ENCODE peak calls at places on chromosomes 11 and 22, in six cellular contexts. One of them, this sample, is unnamed.
A peak's percentile ranks its signal among the peaks of the same experiment; 100 is the strongest.

GRCh38 chr11:35276396-35276795 is 137.4 kb downstream of the CD44 start:
- DNase-seq in left ventricle myocardium inferior: no peak
- DNase-seq in neural progenitor cell: no peak
- DNase-seq in CD8-positive, alpha-beta T cell: no peak
- DNase-seq in GM12865: peak; percentile 13
- DNase-seq in mucosa of descending colon: no peak
- DNase-seq in this sample: peak; percentile 40

GRCh38 chr11:2901854-2902783 is 16.5 kb upstream of the CDKN1C start:
- DNase-seq in left ventricle myocardium inferior: peak; percentile 95
- DNase-seq in mucosa of descending colon: peak; percentile 100
- DNase-seq in neural progenitor cell: peak; percentile 94
- DNase-seq in CD8-positive, alpha-beta T cell: peak; percentile 72
- DNase-seq in GM12865: peak; percentile 96
- DNase-seq in this sample: peak; percentile 98

GRCh38 chr11:3020011-3020410 is 27.9 kb upstream of the NAP1L4 start:
- DNase-seq in mucosa of descending colon: no peak
- DNase-seq in left ventricle myocardium inferior: no peak
- DNase-seq in GM12865: no peak
- DNase-seq in CD8-positive, alpha-beta T cell: no peak
- DNase-seq in neural progenitor cell: no peak
- DNase-seq in this sample: no peak

GRCh38 chr11:115776916-115777315 is 272.7 kb upstream of the CADM1 start:
- DNase-seq in mucosa of descending colon: no peak
- DNase-seq in GM12865: no peak
- DNase-seq in CD8-positive, alpha-beta T cell: no peak
- DNase-seq in neural progenitor cell: no peak
- DNase-seq in left ventricle myocardium inferior: peak; percentile 45
- DNase-seq in this sample: no peak

GRCh38 chr22:50470491-50470890 is 4.3 kb downstream of the SBF1 start:
- DNase-seq in CD8-positive, alpha-beta T cell: no peak
- DNase-seq in GM12865: peak; percentile 53
- DNase-seq in neural progenitor cell: no peak
- DNase-seq in left ventricle myocardium inferior: no peak
- DNase-seq in mucosa of descending colon: peak; percentile 83
- DNase-seq in this sample: no peak

GRCh38 chr11:29914203-29914930 is 102.5 kb downstream of the KCNA4 start:
- DNase-seq in mucosa of descending colon: no peak
- DNase-seq in GM12865: no peak
- DNase-seq in CD8-positive, alpha-beta T cell: no peak
- DNase-seq in left ventricle myocardium inferior: no peak
- DNase-seq in neural progenitor cell: no peak
- DNase-seq in this sample: no peak

GRCh38 chr11:10478066-10478465 is 23.0 kb downstream of the AMPD3 start:
- DNase-seq in left ventricle myocardium inferior: no peak
- DNase-seq in GM12865: no peak
- DNase-seq in CD8-positive, alpha-beta T cell: no peak
- DNase-seq in mucosa of descending colon: no peak
- DNase-seq in neural progenitor cell: no peak
- DNase-seq in this sample: no peak

GRCh38 chr22:25110846-25111578 is 88.6 kb upstream of the CRYBB3 start:
- DNase-seq in left ventricle myocardium inferior: peak; percentile 31
- DNase-seq in neural progenitor cell: peak; percentile 91
- DNase-seq in mucosa of descending colon: peak; percentile 85
- DNase-seq in CD8-positive, alpha-beta T cell: peak; percentile 22
- DNase-seq in GM12865: peak; percentile 60
- DNase-seq in this sample: peak; percentile 83

GRCh38 chr22:20430641-20431519 is 6.7 kb downstream of the SCARF2 start:
- DNase-seq in mucosa of descending colon: peak; percentile 66
- DNase-seq in left ventricle myocardium inferior: peak; percentile 36
- DNase-seq in GM12865: peak; percentile 76
- DNase-seq in neural progenitor cell: peak; percentile 93
- DNase-seq in CD8-positive, alpha-beta T cell: peak; percentile 33
- DNase-seq in this sample: peak; percentile 54
- TF ChIP-seq CTCF in mucosa of descending colon: no peak
- TF ChIP-seq CTCF in left ventricle myocardium inferior: peak; percentile 49
- TF ChIP-seq CTCF in GM12865: peak; percentile 32
- TF ChIP-seq CTCF in neural progenitor cell: peak; percentile 54
- TF ChIP-seq CTCF in CD8-positive, alpha-beta T cell: peak; percentile 18
- TF ChIP-seq CTCF in this sample: no peak

GRCh38 chr22:48044484-48045060 is 1282.1 kb downstream of the TBC1D22A start:
- DNase-seq in left ventricle myocardium inferior: no peak
- DNase-seq in CD8-positive, alpha-beta T cell: no peak
- DNase-seq in mucosa of descending colon: no peak
- DNase-seq in GM12865: no peak
- DNase-seq in neural progenitor cell: no peak
- DNase-seq in this sample: peak; percentile 8
- TF ChIP-seq CTCF in left ventricle myocardium inferior: no peak
- TF ChIP-seq CTCF in CD8-positive, alpha-beta T cell: no peak
- TF ChIP-seq CTCF in mucosa of descending colon: no peak
- TF ChIP-seq CTCF in GM12865: no peak
- TF ChIP-seq CTCF in neural progenitor cell: no peak
- TF ChIP-seq CTCF in this sample: no peak

GRCh38 chr11:6876914-6877313 is 489 bp downstream of the OR10A4 start:
- DNase-seq in GM12865: peak; percentile 49
- DNase-seq in CD8-positive, alpha-beta T cell: no peak
- DNase-seq in left ventricle myocardium inferior: no peak
- DNase-seq in neural progenitor cell: no peak
- DNase-seq in mucosa of descending colon: no peak
- DNase-seq in this sample: no peak
- TF ChIP-seq CTCF in GM12865: no peak
- TF ChIP-seq CTCF in CD8-positive, alpha-beta T cell: no peak
- TF ChIP-seq CTCF in left ventricle myocardium inferior: no peak
- TF ChIP-seq CTCF in neural progenitor cell: no peak
- TF ChIP-seq CTCF in mucosa of descending colon: no peak
- TF ChIP-seq CTCF in this sample: no peak

DNA sequence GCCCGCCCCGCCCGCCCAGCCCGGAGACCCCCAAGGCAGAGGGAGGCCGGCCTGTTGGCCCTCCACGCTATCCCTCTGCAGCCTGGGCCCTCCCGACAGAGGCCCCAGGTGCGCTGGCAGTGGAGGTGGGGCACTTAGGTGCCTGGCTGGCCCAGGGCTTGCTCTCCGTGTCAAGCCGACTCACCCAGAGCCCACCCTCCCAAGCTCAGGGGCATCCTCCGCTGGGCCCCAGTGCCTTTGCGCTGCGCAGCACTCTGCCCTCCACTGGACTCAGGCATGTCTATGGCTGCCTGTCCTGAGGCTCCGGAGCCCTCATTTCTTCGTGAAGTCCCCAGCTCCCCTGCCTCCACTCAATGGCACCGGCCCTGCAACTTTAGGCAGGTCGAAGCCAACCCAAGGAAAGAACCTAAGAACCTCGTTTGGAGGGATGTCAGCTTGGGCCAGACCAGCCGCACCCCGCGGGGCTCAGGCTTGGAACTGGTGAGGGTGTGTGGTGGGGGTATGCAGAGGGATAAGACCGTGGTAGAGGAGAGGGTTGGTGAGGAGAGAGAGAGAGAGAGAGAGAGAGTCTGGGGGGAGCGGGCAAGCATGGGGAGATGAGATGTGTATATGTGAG is 6.1 kb downstream of the SMIM45 start:
- DNase-seq in mucosa of descending colon: no peak
- DNase-seq in GM12865: no peak
- DNase-seq in left ventricle myocardium inferior: no peak
- DNase-seq in CD8-positive, alpha-beta T cell: no peak
- DNase-seq in neural progenitor cell: no peak
- DNase-seq in this sample: no peak
- TF ChIP-seq CTCF in mucosa of descending colon: peak; percentile 22
- TF ChIP-seq CTCF in GM12865: no peak
- TF ChIP-seq CTCF in left ventricle myocardium inferior: peak; percentile 42
- TF ChIP-seq CTCF in CD8-positive, alpha-beta T cell: peak; percentile 53
- TF ChIP-seq CTCF in neural progenitor cell: no peak
- TF ChIP-seq CTCF in this sample: no peak

GRCh38 chr11:120985718-120986569 is 38.0 kb upstream of the TBCEL start:
- DNase-seq in neural progenitor cell: peak; percentile 85
- DNase-seq in mucosa of descending colon: peak; percentile 46
- DNase-seq in GM12865: peak; percentile 30
- DNase-seq in left ventricle myocardium inferior: peak; percentile 24
- DNase-seq in CD8-positive, alpha-beta T cell: peak; percentile 1
- DNase-seq in this sample: peak; percentile 49
- TF ChIP-seq CTCF in neural progenitor cell: peak; percentile 54
- TF ChIP-seq CTCF in mucosa of descending colon: no peak
- TF ChIP-seq CTCF in GM12865: peak; percentile 16
- TF ChIP-seq CTCF in left ventricle myocardium inferior: peak; percentile 52
- TF ChIP-seq CTCF in CD8-positive, alpha-beta T cell: peak; percentile 39
- TF ChIP-seq CTCF in this sample: no peak

GRCh38 chr11:93736129-93736528 is 5.2 kb downstream of the TAF1D start:
- DNase-seq in CD8-positive, alpha-beta T cell: no peak
- DNase-seq in neural progenitor cell: no peak
- DNase-seq in mucosa of descending colon: no peak
- DNase-seq in left ventricle myocardium inferior: no peak
- DNase-seq in GM12865: no peak
- DNase-seq in this sample: no peak

GRCh38 chr11:93733474-93733873 is 7.8 kb downstream of the TAF1D start:
- DNase-seq in left ventricle myocardium inferior: no peak
- DNase-seq in mucosa of descending colon: no peak
- DNase-seq in CD8-positive, alpha-beta T cell: no peak
- DNase-seq in GM12865: no peak
- DNase-seq in neural progenitor cell: no peak
- DNase-seq in this sample: no peak

GRCh38 chr11:93734427-93735222 is 6.7 kb downstream of the TAF1D start:
- DNase-seq in neural progenitor cell: no peak
- DNase-seq in GM12865: no peak
- DNase-seq in mucosa of descending colon: no peak
- DNase-seq in left ventricle myocardium inferior: no peak
- DNase-seq in CD8-positive, alpha-beta T cell: no peak
- DNase-seq in this sample: no peak

GRCh38 chr11:93737904-93738612 is 3.2 kb downstream of the TAF1D start:
- DNase-seq in left ventricle myocardium inferior: no peak
- DNase-seq in mucosa of descending colon: no peak
- DNase-seq in neural progenitor cell: no peak
- DNase-seq in CD8-positive, alpha-beta T cell: no peak
- DNase-seq in GM12865: peak; percentile 42
- DNase-seq in this sample: no peak

DNA sequence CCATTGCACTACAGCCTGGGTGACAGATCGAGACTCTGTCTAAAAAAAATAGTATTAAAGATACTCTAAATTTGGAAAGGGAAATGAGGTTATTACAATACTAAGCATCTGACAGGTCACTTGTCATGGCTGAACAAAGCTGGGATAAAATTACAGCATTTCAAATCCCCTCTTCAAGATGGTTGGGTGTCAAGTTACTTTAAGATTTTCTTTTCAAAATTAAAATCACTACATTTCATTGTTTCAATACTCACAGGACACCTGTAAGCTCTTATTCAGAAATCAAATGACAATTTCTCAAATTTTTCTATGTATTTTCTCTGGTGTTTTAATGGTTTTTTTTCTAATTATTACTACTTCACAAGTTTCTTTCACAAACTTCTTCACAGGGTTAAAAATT is 5.7 kb downstream of the TAF1D start:
- DNase-seq in GM12865: no peak
- DNase-seq in mucosa of descending colon: no peak
- DNase-seq in neural progenitor cell: no peak
- DNase-seq in CD8-positive, alpha-beta T cell: no peak
- DNase-seq in left ventricle myocardium inferior: no peak
- DNase-seq in this sample: no peak
- TF ChIP-seq CTCF in GM12865: no peak
- TF ChIP-seq CTCF in mucosa of descending colon: no peak
- TF ChIP-seq CTCF in neural progenitor cell: no peak
- TF ChIP-seq CTCF in CD8-positive, alpha-beta T cell: no peak
- TF ChIP-seq CTCF in left ventricle myocardium inferior: no peak
- TF ChIP-seq CTCF in this sample: no peak

DNA sequence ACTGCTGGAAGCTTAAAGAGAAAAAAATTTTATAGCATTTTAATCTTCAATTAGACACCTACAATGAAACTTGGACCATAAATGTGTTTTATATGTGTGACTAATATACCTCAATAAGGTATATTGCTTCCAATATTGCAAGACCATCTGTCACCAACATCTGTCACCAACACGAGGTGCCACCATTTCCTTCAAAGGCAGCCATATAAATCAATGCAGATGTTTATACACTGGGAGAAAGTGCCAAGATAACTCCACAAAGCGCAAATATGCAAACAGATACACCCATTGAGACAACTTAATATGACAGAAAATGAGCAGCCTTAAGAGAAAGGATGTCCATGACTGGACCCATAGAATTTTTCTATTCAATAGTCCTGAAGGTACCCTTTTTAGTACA is 12.7 kb downstream of the MPZL3 start:
- DNase-seq in mucosa of descending colon: no peak
- DNase-seq in GM12865: no peak
- DNase-seq in left ventricle myocardium inferior: no peak
- DNase-seq in CD8-positive, alpha-beta T cell: no peak
- DNase-seq in neural progenitor cell: no peak
- DNase-seq in this sample: no peak
- TF ChIP-seq CTCF in mucosa of descending colon: no peak
- TF ChIP-seq CTCF in GM12865: no peak
- TF ChIP-seq CTCF in left ventricle myocardium inferior: no peak
- TF ChIP-seq CTCF in CD8-positive, alpha-beta T cell: no peak
- TF ChIP-seq CTCF in neural progenitor cell: no peak
- TF ChIP-seq CTCF in this sample: no peak

GRCh38 chr11:64516226-64516625 is 74.8 kb upstream of the SLC22A12 start:
- DNase-seq in neural progenitor cell: no peak
- DNase-seq in GM12865: peak; percentile 12
- DNase-seq in CD8-positive, alpha-beta T cell: no peak
- DNase-seq in mucosa of descending colon: no peak
- DNase-seq in left ventricle myocardium inferior: no peak
- DNase-seq in this sample: no peak
- TF ChIP-seq CTCF in neural progenitor cell: peak; percentile 23
- TF ChIP-seq CTCF in GM12865: peak; percentile 24
- TF ChIP-seq CTCF in CD8-positive, alpha-beta T cell: no peak
- TF ChIP-seq CTCF in mucosa of descending colon: no peak
- TF ChIP-seq CTCF in left ventricle myocardium inferior: no peak
- TF ChIP-seq CTCF in this sample: no peak

GRCh38 chr11:9460322-9461067 is at the start of gene ZNF143:
- DNase-seq in mucosa of descending colon: peak; percentile 100
- DNase-seq in left ventricle myocardium inferior: peak; percentile 100
- DNase-seq in neural progenitor cell: peak; percentile 100
- DNase-seq in GM12865: peak; percentile 100
- DNase-seq in CD8-positive, alpha-beta T cell: peak; percentile 100
- DNase-seq in this sample: peak; percentile 100
- TF ChIP-seq CTCF in mucosa of descending colon: no peak
- TF ChIP-seq CTCF in left ventricle myocardium inferior: no peak
- TF ChIP-seq CTCF in neural progenitor cell: no peak
- TF ChIP-seq CTCF in GM12865: no peak
- TF ChIP-seq CTCF in CD8-positive, alpha-beta T cell: no peak
- TF ChIP-seq CTCF in this sample: no peak

DNA sequence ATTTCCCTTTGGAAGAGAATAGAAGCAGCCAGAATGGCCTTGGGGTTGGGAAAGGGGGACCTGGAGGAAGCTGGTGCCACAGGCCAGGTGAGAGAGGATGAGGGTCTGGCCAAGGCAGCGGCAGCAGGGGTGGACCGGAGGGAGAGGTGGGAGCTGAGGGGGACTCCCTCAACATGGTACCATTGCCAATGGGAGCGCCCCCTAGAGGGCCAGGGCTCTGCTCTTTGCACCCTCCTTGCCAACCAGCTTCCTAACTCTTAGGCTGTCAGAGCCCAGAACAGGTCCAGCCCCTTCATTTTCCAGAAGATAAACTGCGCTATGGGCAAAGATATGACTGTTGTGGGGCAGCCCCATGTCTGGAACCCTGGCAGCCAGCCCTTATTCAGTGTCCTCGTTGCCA is 185.0 kb downstream of the GRIK4 start:
- DNase-seq in CD8-positive, alpha-beta T cell: no peak
- DNase-seq in left ventricle myocardium inferior: no peak
- DNase-seq in mucosa of descending colon: no peak
- DNase-seq in GM12865: no peak
- DNase-seq in neural progenitor cell: no peak
- DNase-seq in this sample: no peak
- TF ChIP-seq CTCF in CD8-positive, alpha-beta T cell: no peak
- TF ChIP-seq CTCF in left ventricle myocardium inferior: no peak
- TF ChIP-seq CTCF in mucosa of descending colon: no peak
- TF ChIP-seq CTCF in GM12865: peak; percentile 16
- TF ChIP-seq CTCF in neural progenitor cell: peak; percentile 48
- TF ChIP-seq CTCF in this sample: no peak